ENCODE peak calls at places on chromosomes 6 and 20, in five cellular contexts. V is mesothelial cell of epicardium, U is psoas muscle, K is stomach, A is Panc1. F is an unnamed sample.

GRCh38 chr6:30903236-30903635 is 4.8 kb upstream of the GTF2H4 start:
- DNase-seq in U (no peak), K (no peak), V (no peak), A (no peak), F (no peak)

GRCh38 chr20:46175127-46175494 is 57.0 kb downstream of the CD40 start:
- DNase-seq in U (no peak), K (no peak), V (no peak), A (no peak), F (no peak)

GRCh38 chr6:75326557-75327258 is 42.1 kb upstream of the TMEM30A start:
- DNase-seq in K (no peak), A (no peak), U (no peak), V (no peak), F (no peak)

GRCh38 chr6:79869184-79869583 is 78.2 kb downstream of the ELOVL4 start:
- DNase-seq in K (no peak), V (no peak), A (no peak), U (no peak), F (no peak)

GRCh38 chr6:42689371-42689770 is 33.0 kb downstream of the PRPH2 start:
- DNase-seq in A (no peak), U (no peak), V (no peak), K (no peak), F (no peak)

GRCh38 chr6:159970659-159971063 is 1.8 kb downstream of the IGF2R start:
- DNase-seq in K (no peak), V (no peak), A (no peak), U (no peak), F (no peak)

GRCh38 chr6:80508885-80509630 is 402.6 kb downstream of the BCKDHB start:
- DNase-seq in A (no peak), U (no peak), V (no peak), K (no peak), F (no peak)

GRCh38 chr6:140782941-140783340 is 1349.8 kb upstream of the GJE1 start:
- DNase-seq in A (no peak), U (no peak), K (no peak), V (no peak), F (no peak)

GRCh38 chr6:5412017-5412416 is 150.7 kb downstream of the FARS2 start:
- DNase-seq in V (no peak), K (no peak), U (no peak), A (no peak), F (no peak)

GRCh38 chr20:50294164-50295088 is 103.8 kb downstream of the CEBPB start:
- DNase-seq in U (peak), K (no peak), A (no peak), V (no peak), F (no peak)

GRCh38 chr6:43668151-43669028 is 19.2 kb downstream of the MRPS18A start:
- DNase-seq in A (no peak), V (no peak), K (peak), U (peak), F (peak)

GRCh38 chr6:154590770-154591169 is 80.3 kb upstream of the CNKSR3 start:
- DNase-seq in U (no peak), K (peak), A (no peak), V (no peak), F (no peak)

GRCh38 chr6:167925011-167925410 is 72.5 kb upstream of the KIF25 start:
- DNase-seq in A (no peak), U (no peak), K (no peak), V (no peak), F (no peak)

GRCh38 chr6:167093922-167094432 is 28.9 kb upstream of the CCR6 start:
- DNase-seq in K (no peak), U (peak), V (no peak), A (no peak), F (peak)

GRCh38 chr20:1860446-1860845 is 34.8 kb upstream of the SIRPA start:
- DNase-seq in A (no peak), K (no peak), V (no peak), U (no peak), F (no peak)

GRCh38 chr20:13694420-13695150 is 55.9 kb upstream of the TASP1 start:
- DNase-seq in K (no peak), U (no peak), V (no peak), A (no peak), F (no peak)

GRCh38 chr6:28583463-28583862 is 57.8 kb downstream of the GPX5 start:
- DNase-seq in U (no peak), K (no peak), A (no peak), V (no peak), F (no peak)
- TF ChIP-seq CTCF in U (no peak), K (no peak), A (no peak), V (no peak), F (no peak)

DNA sequence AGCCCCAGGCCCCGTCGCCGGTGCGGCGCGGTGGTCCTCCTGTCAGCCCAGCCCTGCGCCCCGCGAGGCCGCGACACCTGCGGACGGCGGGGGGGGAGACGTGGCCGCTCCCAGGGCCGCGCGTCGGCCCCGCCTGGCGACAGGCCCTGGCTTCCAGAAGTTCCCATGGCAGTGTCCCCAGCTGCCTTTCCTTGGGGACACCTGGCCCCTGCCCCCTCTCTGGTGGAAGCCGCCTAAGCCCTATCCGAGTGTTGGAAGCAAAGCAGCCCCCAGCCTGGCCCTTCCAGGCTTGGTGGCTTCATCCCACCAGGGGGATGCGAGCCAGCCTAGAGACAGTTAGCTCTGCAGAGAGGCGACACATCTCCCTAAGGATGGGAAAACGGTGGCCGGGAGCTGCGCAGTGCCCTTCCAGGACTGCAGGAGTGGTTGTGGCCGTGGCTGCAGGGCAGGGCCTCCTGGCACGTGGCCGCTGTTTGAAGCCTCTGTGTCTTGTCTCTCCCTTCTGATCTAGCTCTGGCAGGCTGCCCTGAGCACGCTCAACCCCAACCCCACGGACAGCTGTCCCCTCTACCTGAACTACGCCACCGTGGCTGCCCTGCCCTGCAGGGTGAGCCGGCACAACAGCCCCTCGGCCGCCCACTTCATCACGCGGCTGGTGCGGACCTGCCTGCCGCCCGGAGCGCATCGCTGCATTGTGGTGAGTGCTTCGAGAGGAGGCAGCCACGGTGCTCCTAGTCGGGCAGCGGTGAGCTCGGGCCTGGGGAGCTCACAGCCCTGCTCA is 816 bp downstream of the NPEPL1 start:
- DNase-seq in A (no peak), U (no peak), K (peak), V (no peak), F (peak)
- TF ChIP-seq CTCF in A (no peak), U (no peak), K (no peak), V (no peak), F (no peak)

GRCh38 chr6:109236140-109237081 is 141.1 kb downstream of the CEP57L1 start:
- DNase-seq in U (no peak), A (no peak), V (no peak), K (no peak), F (peak)
- TF ChIP-seq CTCF in U (no peak), A (peak), V (no peak), K (no peak), F (no peak)

GRCh38 chr6:119280586-119281163 is 68.9 kb downstream of the MAN1A1 start:
- DNase-seq in U (no peak), V (no peak), A (no peak), K (no peak), F (no peak)

GRCh38 chr6:119283214-119283613 is 66.3 kb downstream of the MAN1A1 start:
- DNase-seq in V (no peak), U (no peak), A (no peak), K (no peak), F (no peak)

GRCh38 chr6:119283979-119284545 is 65.5 kb downstream of the MAN1A1 start:
- DNase-seq in A (no peak), K (no peak), V (no peak), U (no peak), F (no peak)

GRCh38 chr6:119285908-119286625 is 63.5 kb downstream of the MAN1A1 start:
- DNase-seq in A (no peak), V (no peak), K (no peak), U (no peak), F (no peak)

GRCh38 chr6:119284861-119285521 is 64.6 kb downstream of the MAN1A1 start:
- DNase-seq in K (no peak), A (no peak), U (no peak), V (no peak), F (no peak)
- TF ChIP-seq CTCF in K (no peak), A (peak), U (no peak), V (no peak), F (no peak)

DNA sequence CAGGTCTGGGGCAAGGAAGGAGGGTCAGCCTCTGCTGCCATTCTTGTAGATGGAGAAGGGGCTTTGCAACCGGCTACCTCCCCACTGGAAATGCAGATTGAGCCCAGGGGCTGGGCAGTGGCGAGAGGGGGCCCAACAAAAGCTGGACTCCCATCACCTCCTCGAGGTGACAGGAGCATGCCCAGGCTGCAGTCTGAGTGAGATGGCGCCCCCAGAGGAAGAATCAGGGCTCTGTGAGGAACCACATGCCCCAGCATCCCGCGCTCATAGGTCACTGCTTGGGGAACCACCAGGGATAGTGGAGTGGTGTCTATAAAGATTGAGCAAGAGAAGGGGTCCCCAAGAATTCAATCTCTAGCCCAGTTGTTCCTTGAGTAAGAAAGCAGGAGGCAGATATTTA is 31.6 kb upstream of the NEDD9 start:
- DNase-seq in V (no peak), A (no peak), U (no peak), K (no peak), F (no peak)
- TF ChIP-seq CTCF in V (no peak), A (no peak), U (no peak), K (no peak), F (no peak)

GRCh38 chr6:73898599-73898998 is 202.6 kb downstream of the CD109 start:
- DNase-seq in K (no peak), A (no peak), V (no peak), U (no peak), F (no peak)
- TF ChIP-seq CTCF in K (no peak), A (peak), V (no peak), U (no peak), F (no peak)

GRCh38 chr6:2158596-2159271 is 86.7 kb downstream of the GMDS start:
- DNase-seq in A (no peak), K (no peak), U (no peak), V (no peak), F (no peak)

GRCh38 chr6:2162089-2162465 is 83.3 kb downstream of the GMDS start:
- DNase-seq in V (no peak), A (no peak), K (no peak), U (no peak), F (no peak)

GRCh38 chr6:2155206-2155605 is 90.2 kb downstream of the GMDS start:
- DNase-seq in K (no peak), V (no peak), U (no peak), A (no peak), F (no peak)

DNA sequence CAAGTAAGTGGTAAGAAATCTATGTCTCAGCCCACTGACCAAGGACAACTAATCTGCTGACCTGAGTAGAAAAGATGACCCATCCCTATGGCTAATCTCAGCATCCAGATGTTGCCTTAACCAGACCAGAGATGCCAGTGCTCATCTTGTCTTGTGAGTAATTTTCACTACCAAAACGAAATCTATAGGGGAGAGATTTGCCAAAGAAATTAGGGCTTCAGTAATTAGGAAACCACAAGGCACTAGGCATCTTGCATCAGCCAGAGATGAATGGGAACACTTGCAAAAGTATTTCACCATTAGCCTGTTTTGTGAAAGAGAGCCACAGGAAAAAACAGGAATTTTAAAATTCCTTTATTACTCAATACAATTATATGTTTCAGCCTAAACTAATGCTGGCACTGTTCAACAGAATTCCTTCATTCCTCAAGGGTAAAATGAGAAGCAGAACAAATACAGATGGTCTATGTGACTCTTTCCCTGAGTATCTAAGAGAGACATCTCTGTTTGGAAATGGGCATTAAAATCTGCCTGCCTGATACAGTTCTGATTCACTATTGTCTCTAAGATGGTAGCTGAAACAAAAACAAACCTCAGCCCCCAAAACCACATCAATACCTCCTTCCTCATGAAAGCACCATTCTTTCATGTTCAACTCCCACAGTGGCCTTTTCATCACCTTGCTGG is 87.8 kb downstream of the GMDS start:
- DNase-seq in A (no peak), U (no peak), K (no peak), V (no peak), F (no peak)
- TF ChIP-seq CTCF in A (no peak), U (no peak), K (no peak), V (no peak), F (no peak)